ENCODE peak calls at places on chromosomes 2 and 18, in seven cellular contexts. F is GM12878, P is AG04449, G is GM23338, I is left ventricle myocardium inferior, K is stomach, L is AG04450. Q is an unnamed sample.

GRCh38 chr2:141498561-141498960 is 632.3 kb downstream of the LRP1B start:
- DNase-seq in K (no peak), F (no peak), P (no peak), L (no peak), I (no peak), G (no peak), Q (no peak)

GRCh38 chr2:119069781-119070180 is 88.8 kb downstream of the C1QL2 start:
- DNase-seq in I (no peak), F (no peak), G (peak), K (no peak), L (no peak), P (no peak), Q (no peak)

GRCh38 chr2:110166246-110166645 is 38.6 kb downstream of the NPHP1 start:
- DNase-seq in P (no peak), I (no peak), G (peak), L (no peak), K (no peak), F (no peak), Q (peak)

GRCh38 chr2:111157798-111158197 is 37.1 kb downstream of the BCL2L11 start:
- DNase-seq in L (no peak), G (no peak), F (peak), I (no peak), P (no peak), K (no peak), Q (no peak)

GRCh38 chr18:8088626-8089025 is 520.6 kb upstream of the RAB12 start:
- DNase-seq in I (no peak), P (no peak), G (peak), K (no peak), F (no peak), L (no peak), Q (no peak)

GRCh38 chr18:61924550-61924949 is 31.7 kb upstream of the RNF152 start:
- DNase-seq in I (no peak), L (no peak), G (no peak), F (no peak), K (no peak), P (no peak), Q (no peak)

GRCh38 chr2:88933980-88934379 is 242.5 kb downstream of the RPIA start:
- DNase-seq in P (no peak), G (peak), F (no peak), I (no peak), L (no peak), K (no peak), Q (no peak)

GRCh38 chr2:195009202-195009601 is 647.8 kb upstream of the SLC39A10 start:
- DNase-seq in I (no peak), L (no peak), F (no peak), P (peak), K (no peak), G (no peak), Q (no peak)

GRCh38 chr2:59786684-59787083 is 766.8 kb downstream of the BCL11A start:
- DNase-seq in G (no peak), K (no peak), F (no peak), L (no peak), I (no peak), P (no peak), Q (no peak)

GRCh38 chr18:68779169-68779568 is 18.7 kb upstream of the CCDC102B start:
- DNase-seq in P (no peak), F (no peak), G (no peak), L (no peak), I (no peak), K (no peak), Q (peak)

GRCh38 chr2:25339791-25340339 is 1.9 kb downstream of the DNMT3A start:
- DNase-seq in K (peak), F (no peak), I (peak), P (no peak), G (peak), L (no peak), Q (no peak)

GRCh38 chr2:41994177-41994576 is 53.6 kb upstream of the PKDCC start:
- DNase-seq in F (no peak), I (no peak), G (no peak), L (no peak), K (no peak), P (peak), Q (peak)

GRCh38 chr2:105749583-105750399 is 5.1 kb downstream of the NCK2 start:
- DNase-seq in L (no peak), G (no peak), P (no peak), I (no peak), F (no peak), K (no peak), Q (no peak)

GRCh38 chr2:157748371-157749132 is 119.9 kb upstream of the ACVR1C start:
- DNase-seq in L (no peak), K (no peak), P (peak), I (no peak), F (no peak), G (no peak), Q (no peak)

GRCh38 chr2:157749684-157750083 is 121.0 kb upstream of the ACVR1C start:
- DNase-seq in K (no peak), L (no peak), I (no peak), G (no peak), F (no peak), P (no peak), Q (no peak)

GRCh38 chr2:157746234-157746950 is 117.7 kb upstream of the ACVR1C start:
- DNase-seq in K (no peak), F (no peak), I (no peak), G (peak), P (peak), L (no peak), Q (peak)

GRCh38 chr2:157747280-157747679 is 118.6 kb upstream of the ACVR1C start:
- DNase-seq in K (no peak), P (no peak), I (no peak), F (no peak), L (no peak), G (no peak), Q (no peak)

GRCh38 chr2:157747695-157748370 is 119.2 kb upstream of the ACVR1C start:
- DNase-seq in G (no peak), L (peak), P (peak), F (peak), K (no peak), I (peak), Q (peak)
- H3K4me3 ChIP-seq in G (no peak), L (no peak), P (no peak), F (no peak), K (no peak), I (no peak), Q (no peak)

GRCh38 chr2:11569636-11570035 is 35.8 kb downstream of the GREB1 start:
- DNase-seq in I (no peak), F (no peak), L (no peak), G (no peak), P (no peak), K (no peak), Q (no peak)
- H3K4me3 ChIP-seq in I (no peak), F (no peak), L (no peak), G (no peak), P (no peak), K (no peak), Q (no peak)

DNA sequence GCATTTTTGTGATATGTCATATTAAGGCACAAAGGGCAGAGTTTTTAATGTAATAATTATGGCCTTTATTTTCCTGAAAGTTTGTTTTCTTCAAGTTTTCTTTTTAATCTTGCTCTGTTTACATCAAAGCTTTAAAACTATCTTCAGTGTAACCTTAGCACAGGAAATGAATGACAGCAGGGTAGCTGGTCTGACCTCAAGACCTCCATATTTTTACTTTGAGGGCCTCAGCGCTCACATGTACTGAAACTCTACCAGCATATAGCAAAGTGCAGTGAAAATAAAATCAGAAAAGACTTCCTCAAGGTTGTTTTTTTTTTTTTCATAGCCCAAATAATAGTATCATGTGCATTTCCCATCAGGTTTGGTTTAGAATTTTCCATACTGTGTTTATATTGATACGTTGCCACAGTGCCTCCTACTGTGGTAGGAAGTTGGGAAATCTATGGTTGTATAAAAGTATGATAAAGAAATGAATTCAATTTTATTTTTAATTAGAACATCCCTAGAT is 163.4 kb downstream of the UBE2E3 start:
- DNase-seq in P (no peak), G (no peak), I (no peak), F (no peak), L (no peak), K (no peak), Q (no peak)
- H3K4me3 ChIP-seq in P (no peak), G (no peak), I (no peak), F (no peak), L (no peak), K (no peak), Q (no peak)

GRCh38 chr18:9434240-9434701 is 41.0 kb upstream of the RALBP1 start:
- DNase-seq in I (no peak), P (no peak), G (peak), L (no peak), F (no peak), K (no peak), Q (no peak)
- H3K4me3 ChIP-seq in I (peak), P (no peak), G (no peak), L (no peak), F (no peak), K (no peak), Q (no peak)

DNA sequence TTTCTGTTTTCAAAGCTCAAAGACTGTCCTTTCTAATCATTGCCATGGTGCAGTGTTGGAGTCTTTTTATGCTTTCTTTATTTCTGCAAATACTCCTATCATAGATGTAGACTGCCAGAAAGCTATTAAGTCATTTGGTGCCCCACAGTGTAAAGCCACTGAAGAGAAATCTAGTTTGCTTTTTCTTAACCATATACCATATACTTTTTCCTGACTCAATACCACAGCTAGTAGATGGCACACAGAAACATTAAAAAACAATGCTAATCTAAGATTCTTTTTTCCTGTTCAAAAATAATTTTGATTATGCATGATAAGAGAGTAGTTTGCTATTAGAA is 109.9 kb upstream of the RAB27B start:
- DNase-seq in P (no peak), L (no peak), I (no peak), F (no peak), G (no peak), K (no peak), Q (no peak)
- H3K4me3 ChIP-seq in P (peak), L (no peak), I (no peak), F (no peak), G (no peak), K (peak), Q (no peak)

DNA sequence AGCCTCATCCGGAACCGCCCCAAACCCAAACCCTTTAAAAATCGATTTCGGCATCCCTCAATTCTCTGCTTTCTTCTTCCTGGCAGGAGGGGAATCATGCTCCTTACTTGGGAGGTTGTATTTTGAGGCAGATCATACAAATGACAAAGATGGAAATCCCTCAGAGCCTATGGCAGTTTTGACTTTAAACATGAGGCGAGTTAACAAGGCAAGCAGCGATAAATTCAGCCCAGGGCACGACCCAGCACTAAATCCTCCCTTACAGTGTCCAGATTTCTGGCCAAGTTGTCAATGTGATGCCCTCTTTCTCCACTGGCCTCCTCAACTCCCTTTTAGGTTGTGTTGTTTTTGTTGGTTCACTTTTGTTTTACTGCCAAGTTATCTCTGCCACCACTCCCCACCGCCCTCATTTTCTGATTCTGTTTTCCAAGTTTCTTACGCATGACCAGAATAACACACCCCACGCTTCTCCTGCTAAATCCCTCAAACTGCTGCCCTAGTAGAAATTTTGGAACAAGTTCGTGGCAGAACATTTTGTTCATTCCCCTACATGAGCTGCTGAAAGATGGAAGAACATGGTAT is 68.3 kb downstream of the CTAGE1 start:
- DNase-seq in F (no peak), G (no peak), K (no peak), L (no peak), P (no peak), I (no peak), Q (peak)
- H3K4me3 ChIP-seq in F (no peak), G (peak), K (peak), L (no peak), P (peak), I (peak), Q (peak)